ENCODE peak calls at places on chromosomes 11 and 22, in seven cellular contexts. B, M, D, I, G, A and L are unnamed samples.

GRCh38 chr11:128825050-128825806 is 41.9 kb downstream of the KCNJ1 start:
- DNase-seq in B (no peak), M (no peak), D (no peak), I (no peak), G (no peak), A (no peak), L (no peak)

GRCh38 chr11:75203641-75204011 is 36.9 kb upstream of the TPBGL start:
- DNase-seq in B (no peak), M (no peak), D (no peak), I (no peak), G (no peak), A (no peak), L (no peak)

GRCh38 chr11:113045146-113045545 is 83.9 kb downstream of the NCAM1 start:
- DNase-seq in B (no peak), M (no peak), D (no peak), I (no peak), G (no peak), A (no peak), L (no peak)

GRCh38 chr22:23305321-23305910 is 125.1 kb downstream of the BCR start:
- DNase-seq in B (no peak), M (peak; percentile 18), D (no peak), I (no peak), G (no peak), A (no peak), L (no peak)

GRCh38 chr11:130371004-130371590 is 56.4 kb upstream of the ZBTB44 start:
- DNase-seq in B (no peak), M (no peak), D (no peak), I (no peak), G (no peak), A (no peak), L (no peak)

GRCh38 chr11:96614846-96615245 is 225.0 kb downstream of the JRKL start:
- DNase-seq in B (no peak), M (no peak), D (no peak), I (no peak), G (no peak), A (no peak), L (no peak)

GRCh38 chr11:107857550-107858216 is 904 bp downstream of the SLC35F2 start:
- DNase-seq in B (peak; percentile 4), M (no peak), D (no peak), I (no peak), G (no peak), A (no peak), L (peak; percentile 6)

GRCh38 chr22:42330170-42330569 is 59.7 kb upstream of the TCF20 start:
- DNase-seq in B (no peak), M (no peak), D (no peak), I (no peak), G (no peak), A (no peak), L (no peak)

GRCh38 chr11:102144357-102145342 is 34.4 kb downstream of the YAP1 start:
- DNase-seq in B (no peak), M (no peak), D (no peak), I (no peak), G (no peak), A (peak; percentile 48), L (no peak)

GRCh38 chr11:1597331-1597741 is 758 bp downstream of the KRTAP5-2 start:
- DNase-seq in B (no peak), M (no peak), D (no peak), I (no peak), G (no peak), A (no peak), L (no peak)

GRCh38 chr11:2779499-2779980 is 79.7 kb upstream of the KCNQ1OT1 start:
- DNase-seq in B (no peak), M (no peak), D (no peak), I (no peak), G (no peak), A (no peak), L (no peak)

GRCh38 chr22:37427128-37427710 is at the start of gene ELFN2:
- DNase-seq in B (no peak), M (peak; percentile 31), D (peak; percentile 22), I (no peak), G (no peak), A (no peak), L (no peak)

GRCh38 chr11:64742087-64742939 is 1.6 kb downstream of the RASGRP2 start:
- DNase-seq in B (no peak), M (no peak), D (no peak), I (no peak), G (no peak), A (no peak), L (peak; percentile 60)

GRCh38 chr11:60924110-60924905 is at the start of gene TMEM132A:
- DNase-seq in B (no peak), M (peak; percentile 75), D (peak; percentile 93), I (no peak), G (peak; percentile 77), A (peak; percentile 63), L (no peak)

GRCh38 chr11:3046641-3047040 is 10.6 kb downstream of the CARS1 start:
- DNase-seq in B (no peak), M (no peak), D (no peak), I (no peak), G (no peak), A (no peak), L (no peak)

GRCh38 chr11:42960521-42961088 is 351.2 kb upstream of the API5 start:
- DNase-seq in B (no peak), M (no peak), D (no peak), I (no peak), G (no peak), A (no peak), L (no peak)

GRCh38 chr11:116366980-116367640 is 405.7 kb downstream of the BUD13 start:
- DNase-seq in B (no peak), M (no peak), D (no peak), I (no peak), G (no peak), A (no peak), L (no peak)

GRCh38 chr11:64084962-64085710 is 49.4 kb downstream of the FLRT1 start:
- DNase-seq in B (no peak), M (no peak), D (peak; percentile 25), I (no peak), G (no peak), A (no peak), L (no peak)

GRCh38 chr22:37549704-37550059 is 10.6 kb upstream of the CDC42EP1 start:
- DNase-seq in B (no peak), M (peak; percentile 63), D (no peak), I (no peak), G (no peak), A (no peak), L (no peak)

GRCh38 chr22:50467773-50468440 is 6.9 kb downstream of the SBF1 start:
- DNase-seq in B (no peak), M (no peak), D (no peak), I (no peak), G (no peak), A (no peak), L (no peak)

GRCh38 chr22:50471197-50471847 is 3.5 kb downstream of the SBF1 start:
- DNase-seq in B (no peak), M (no peak), D (no peak), I (no peak), G (no peak), A (no peak), L (no peak)

GRCh38 chr22:50468626-50469025 is 6.2 kb downstream of the SBF1 start:
- DNase-seq in B (no peak), M (no peak), D (no peak), I (no peak), G (no peak), A (no peak), L (no peak)

GRCh38 chr22:50470491-50470890 is 4.3 kb downstream of the SBF1 start:
- DNase-seq in B (no peak), M (no peak), D (no peak), I (no peak), G (peak; percentile 70), A (no peak), L (no peak)

GRCh38 chr22:50469377-50470305 is 5.2 kb downstream of the SBF1 start:
- DNase-seq in B (peak; percentile 97), M (peak; percentile 54), D (no peak), I (no peak), G (peak; percentile 91), A (no peak), L (peak; percentile 98)
- H3K27ac ChIP-seq in B (peak overlapping the region; percentile 86), M (no peak overlapping the region), D (no peak overlapping the region), I (no peak overlapping the region), G (peak overlapping the region; percentile 88), A (no peak overlapping the region), L (peak overlapping the region; percentile 51)

GRCh38 chr22:48797731-48798130 is 1029.9 kb downstream of the BRD1 start:
- DNase-seq in B (no peak), M (no peak), D (no peak), I (no peak), G (no peak), A (no peak), L (no peak)

GRCh38 chr22:48794906-48795305 is 1032.8 kb downstream of the BRD1 start:
- DNase-seq in B (no peak), M (no peak), D (no peak), I (no peak), G (no peak), A (no peak), L (no peak)

GRCh38 chr22:48795664-48796063 is 1032.0 kb downstream of the BRD1 start:
- DNase-seq in B (no peak), M (no peak), D (no peak), I (no peak), G (no peak), A (no peak), L (no peak)

GRCh38 chr22:48798281-48799226 is 1029.1 kb downstream of the BRD1 start:
- DNase-seq in B (no peak), M (no peak), D (no peak), I (no peak), G (no peak), A (no peak), L (no peak)

GRCh38 chr22:48796295-48797015 is 1031.2 kb downstream of the BRD1 start:
- DNase-seq in B (no peak), M (no peak), D (no peak), I (no peak), G (no peak), A (no peak), L (no peak)
- H3K9me3 ChIP-seq in B (no peaks in the 10 kb centered on the region), M (no peaks in the 10 kb centered on the region), D (no peaks in the 10 kb centered on the region), I (no peaks in the 10 kb centered on the region), G (no peaks in the 10 kb centered on the region), A (peaks cover 4% of the 10 kb centered on the region), L (no peaks in the 10 kb centered on the region)

GRCh38 chr11:114137838-114138237 is 78.3 kb downstream of the ZBTB16 start:
- DNase-seq in B (no peak), M (no peak), D (no peak), I (no peak), G (no peak), A (no peak), L (no peak)
- H3K27ac ChIP-seq in B (no peak overlapping the region), M (no peak overlapping the region), D (no peak overlapping the region), I (peak overlapping the region; percentile 97), G (peak overlapping the region; percentile 3), A (no peak overlapping the region), L (no peak overlapping the region)

DNA sequence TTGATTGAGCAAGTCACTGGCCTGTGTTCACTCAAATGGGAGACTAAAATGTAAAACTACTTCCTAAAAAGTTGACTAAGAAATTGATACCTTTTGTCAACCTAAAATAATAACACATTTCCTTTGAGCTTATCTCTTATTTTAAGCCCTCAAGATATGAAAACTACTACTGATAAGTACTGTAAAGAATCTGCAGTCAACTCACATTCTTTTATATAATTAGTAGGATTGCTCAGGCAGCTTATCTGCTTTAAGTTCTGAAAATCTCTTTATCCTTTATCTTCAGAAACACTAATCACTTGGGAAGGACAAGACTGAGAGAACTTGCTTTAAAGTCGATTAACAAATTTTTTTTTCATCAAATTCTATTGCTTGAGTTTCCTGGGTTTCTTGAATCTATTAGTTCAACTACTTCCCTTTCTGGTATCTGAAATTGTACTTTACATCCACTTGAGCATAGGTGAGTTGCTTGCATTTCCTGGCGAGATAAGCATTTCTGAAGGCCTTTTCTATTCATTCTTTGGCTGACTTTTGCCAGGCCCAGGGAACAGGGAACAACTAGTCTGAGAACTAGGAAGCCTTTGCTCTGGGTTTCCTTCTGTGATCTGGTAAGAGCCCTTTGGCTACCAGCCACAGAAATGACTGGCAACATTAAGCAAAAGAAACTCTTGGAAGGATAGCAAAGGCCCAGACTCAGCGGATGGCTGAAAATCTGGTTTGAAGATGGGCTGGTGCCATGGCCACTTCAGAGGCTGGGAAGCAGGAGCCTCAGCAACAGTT is 19.3 kb upstream of the CSRP3 start:
- DNase-seq in B (no peak), M (no peak), D (no peak), I (no peak), G (no peak), A (no peak), L (no peak)
- H3K9me3 ChIP-seq in B (no peaks in the 10 kb centered on the region), M (no peaks in the 10 kb centered on the region), D (no peaks in the 10 kb centered on the region), I (no peaks in the 10 kb centered on the region), G (no peaks in the 10 kb centered on the region), A (peaks cover 4% of the 10 kb centered on the region), L (no peaks in the 10 kb centered on the region)